ENCODE peak calls at places on chromosomes 7 and 10, in five cellular contexts. D, J, W, I and O are unnamed samples.

GRCh38 chr7:17444673-17445072 is 146.2 kb downstream of the AHR start:
- DNase-seq in J (no peak), W (peak), I (no peak), D (no peak), O (no peak)

GRCh38 chr10:119538632-119539358 is 3.7 kb downstream of the RGS10 start:
- DNase-seq in W (no peak), D (no peak), I (no peak), J (no peak), O (no peak)

GRCh38 chr10:6919077-6919476 is 339.0 kb upstream of the PRKCQ start:
- DNase-seq in I (no peak), D (no peak), W (no peak), J (no peak), O (no peak)

GRCh38 chr7:92955081-92955480 is 118.7 kb upstream of the CDK6 start:
- DNase-seq in I (no peak), W (peak), J (no peak), D (no peak), O (no peak)

GRCh38 chr10:13227031-13227430 is 7.1 kb downstream of the UCMA start:
- DNase-seq in D (peak), W (no peak), J (no peak), I (no peak), O (no peak)

GRCh38 chr10:87101996-87102395 is 7.0 kb downstream of the SHLD2 start:
- DNase-seq in D (no peak), J (no peak), W (no peak), I (no peak), O (no peak)

GRCh38 chr7:17913250-17913649 is 27.0 kb downstream of the SNX13 start:
- DNase-seq in W (no peak), I (no peak), D (no peak), J (no peak), O (no peak)

GRCh38 chr7:103867874-103868273 is 121.6 kb downstream of the RELN start:
- DNase-seq in I (no peak), J (no peak), W (no peak), D (no peak), O (no peak)

GRCh38 chr10:49257626-49258350 is 41.2 kb upstream of the C10orf71 start:
- DNase-seq in J (no peak), D (no peak), I (no peak), W (no peak), O (no peak)

GRCh38 chr10:60820093-60820769 is 42.0 kb downstream of the CDK1 start:
- DNase-seq in D (no peak), W (peak), J (no peak), I (no peak), O (no peak)
- H3K4me3 ChIP-seq in D (no peak), W (no peak), J (no peak), I (no peak), O (no peak)

DNA sequence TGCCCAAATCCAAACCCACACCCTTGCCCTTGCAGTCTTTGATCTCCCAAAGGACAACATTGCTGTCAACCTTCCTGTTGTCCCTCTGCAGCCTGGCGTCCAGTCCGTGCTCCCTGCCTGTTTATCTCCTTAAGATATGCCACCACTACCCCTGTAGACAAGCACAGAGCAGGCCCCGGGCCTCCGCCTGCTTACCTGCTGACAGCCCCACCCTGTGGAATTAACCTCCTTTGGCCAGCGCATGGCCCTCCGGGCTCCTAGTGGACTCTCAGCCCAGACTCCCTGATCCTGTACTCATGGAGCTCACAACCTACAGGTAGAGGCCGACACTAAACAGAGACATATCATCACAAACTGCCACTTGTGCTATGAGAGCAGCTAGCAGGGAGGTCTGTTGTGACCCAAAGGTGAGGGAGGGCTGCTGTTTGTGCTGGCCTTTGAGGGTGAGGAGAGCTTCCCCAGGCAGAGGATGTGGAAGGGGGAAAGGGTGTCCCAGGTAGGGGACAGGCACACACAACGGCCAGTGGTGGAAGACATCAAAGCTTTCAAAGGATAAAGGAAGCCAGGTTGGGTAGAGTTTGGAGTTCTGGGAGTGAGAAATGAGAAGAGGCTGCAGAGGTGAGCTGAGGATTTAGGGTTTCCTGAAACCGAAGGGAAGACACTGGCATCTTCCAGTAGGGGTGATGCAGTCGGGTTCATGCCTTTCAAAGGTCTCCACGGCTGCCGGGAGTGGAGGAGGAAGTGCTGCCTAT is 174.5 kb upstream of the ZMIZ1 start:
- DNase-seq in D (no peak), J (no peak), I (no peak), W (no peak), O (peak)
- H3K4me3 ChIP-seq in D (no peak), J (no peak), I (no peak), W (no peak), O (no peak)

GRCh38 chr10:1253476-1254353 is 197.5 kb downstream of the WDR37 start:
- DNase-seq in J (no peak), D (peak), W (no peak), I (no peak), O (no peak)

GRCh38 chr10:1256139-1256720 is 200.0 kb downstream of the WDR37 start:
- DNase-seq in J (no peak), D (peak), I (no peak), W (no peak), O (peak)

GRCh38 chr10:1255166-1255565 is 199.0 kb downstream of the WDR37 start:
- DNase-seq in I (no peak), W (no peak), J (no peak), D (peak), O (peak)

GRCh38 chr10:1255600-1255999 is 199.4 kb downstream of the WDR37 start:
- DNase-seq in W (no peak), D (peak), I (no peak), J (no peak), O (peak)

DNA sequence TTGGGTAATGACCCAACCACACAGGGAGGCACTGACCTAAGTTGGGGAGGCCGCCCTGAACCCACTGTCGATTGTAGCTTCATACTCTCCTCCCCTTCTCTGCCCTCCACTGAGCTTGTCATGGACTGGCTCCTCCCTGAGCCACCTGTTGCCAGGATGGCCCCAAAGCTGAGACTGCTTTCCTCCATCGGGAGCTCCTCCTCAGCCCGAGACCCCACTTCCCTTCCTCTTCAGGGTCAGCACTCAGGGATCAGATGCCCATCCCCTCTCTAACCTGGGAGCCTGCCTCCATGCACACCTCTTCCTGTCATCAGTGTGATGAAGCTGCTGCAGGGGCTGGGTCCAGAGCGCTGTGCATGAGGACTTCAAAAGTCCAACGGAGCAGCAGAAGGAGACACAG is 201.0 kb downstream of the WDR37 start:
- DNase-seq in I (no peak), W (no peak), D (peak), J (no peak), O (no peak)
- H3K4me3 ChIP-seq in I (no peak), W (no peak), D (no peak), J (no peak), O (no peak)

DNA sequence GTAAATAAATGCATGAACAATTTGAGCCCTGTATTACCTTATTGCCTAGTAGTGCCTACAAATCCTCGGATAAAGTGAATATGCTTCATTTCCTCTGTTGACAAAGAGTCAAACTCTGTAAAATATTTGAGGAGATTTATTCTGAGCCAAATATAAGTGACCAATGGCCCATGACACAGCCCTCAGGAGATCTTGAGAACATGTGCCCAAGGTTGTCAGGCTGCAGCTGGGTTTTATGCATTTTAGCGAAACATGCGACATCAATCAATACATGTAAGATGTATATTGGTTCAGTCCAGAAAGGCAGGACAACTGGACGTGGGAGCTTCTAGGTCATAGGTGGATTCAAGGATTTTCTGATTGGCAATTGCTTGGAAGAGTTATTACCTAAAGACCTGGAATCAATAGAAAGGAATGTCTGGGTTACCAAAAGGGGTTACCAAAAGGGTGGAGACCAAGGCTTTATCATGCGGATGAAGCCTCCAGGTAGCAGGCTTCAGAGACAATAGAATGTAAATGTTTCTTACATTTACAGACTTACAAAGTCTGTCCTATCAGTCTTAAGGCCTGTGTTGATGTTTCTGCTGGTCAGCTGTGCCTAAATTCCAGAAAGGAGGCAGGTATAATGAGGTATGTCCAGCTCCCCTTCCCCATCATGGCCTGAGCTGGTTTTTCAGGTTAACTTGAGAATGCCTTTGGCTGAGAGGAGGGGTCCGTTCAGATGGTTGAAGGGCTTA is 220.1 kb upstream of the FZD1 start:
- DNase-seq in I (no peak), W (no peak), J (no peak), D (no peak), O (no peak)
- H3K4me3 ChIP-seq in I (no peak), W (no peak), J (no peak), D (no peak), O (no peak)

GRCh38 chr7:128693373-128694015 is 21.4 kb downstream of the GARIN1A start:
- DNase-seq in J (no peak), D (no peak), W (no peak), I (no peak), O (no peak)
- H3K4me3 ChIP-seq in J (no peak), D (no peak), W (no peak), I (no peak), O (no peak)

DNA sequence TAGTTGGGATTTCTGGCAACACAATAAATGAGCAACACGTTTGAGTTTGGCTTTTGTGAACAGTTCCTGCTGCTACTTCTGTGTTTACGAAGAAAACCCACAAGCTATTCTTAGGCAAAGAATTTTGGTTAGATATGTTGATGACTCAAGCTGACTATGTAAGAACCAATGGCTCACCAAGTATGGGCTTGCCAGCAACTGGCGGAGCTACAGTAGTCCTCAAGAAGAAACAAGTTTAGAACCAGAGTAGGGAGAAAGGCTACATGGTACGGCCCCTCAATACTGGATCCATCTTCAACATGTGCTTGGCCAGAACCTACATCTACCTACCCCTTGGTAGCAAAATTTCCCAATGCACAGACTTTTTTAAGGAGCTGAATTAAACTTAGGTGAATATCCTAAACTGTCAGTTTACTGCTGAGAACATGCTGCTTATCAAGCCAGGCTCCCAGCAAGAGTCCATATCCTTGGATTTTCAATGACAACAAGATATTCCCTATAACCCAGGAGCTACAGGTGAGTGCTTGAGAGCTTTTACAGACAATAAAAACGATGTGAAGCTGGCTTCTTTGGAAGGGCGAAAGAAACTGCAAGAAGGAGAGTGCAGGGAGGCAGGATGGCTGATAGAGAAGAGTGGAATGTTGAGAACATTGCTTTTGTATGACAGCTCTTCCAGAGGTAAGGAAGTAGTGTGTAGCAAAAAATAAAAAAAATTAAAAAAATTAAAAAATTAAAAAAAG is 74.3 kb upstream of the ASAH2 start:
- DNase-seq in I (peak), W (peak), D (no peak), J (no peak), O (peak)
- H3K4me3 ChIP-seq in I (peak), W (no peak), D (no peak), J (no peak), O (no peak)

GRCh38 chr7:99115379-99115778 is 28.5 kb downstream of the SMURF1 start:
- DNase-seq in W (no peak), I (no peak), J (no peak), D (no peak), O (no peak)

GRCh38 chr7:99111591-99111990 is 32.3 kb downstream of the SMURF1 start:
- DNase-seq in W (no peak), I (no peak), J (no peak), D (no peak), O (no peak)

GRCh38 chr7:99109108-99110051 is 34.5 kb downstream of the SMURF1 start:
- DNase-seq in J (no peak), I (no peak), D (no peak), W (no peak), O (no peak)

GRCh38 chr7:99112979-99113378 is 30.9 kb downstream of the SMURF1 start:
- DNase-seq in I (no peak), W (no peak), D (no peak), J (no peak), O (no peak)

GRCh38 chr7:99112097-99112496 is 31.8 kb downstream of the SMURF1 start:
- DNase-seq in W (peak), D (no peak), I (no peak), J (no peak), O (no peak)
- H3K4me3 ChIP-seq in W (no peak), D (no peak), I (no peak), J (no peak), O (no peak)

GRCh38 chr7:78037603-78038002 is 239.0 kb downstream of the PHTF2 start:
- DNase-seq in W (no peak), I (no peak), D (no peak), J (no peak), O (no peak)

GRCh38 chr7:78038465-78039080 is 240.0 kb downstream of the PHTF2 start:
- DNase-seq in W (no peak), I (no peak), J (no peak), D (no peak), O (no peak)

GRCh38 chr7:78041409-78041808 is 242.8 kb downstream of the PHTF2 start:
- DNase-seq in W (no peak), J (no peak), D (no peak), I (no peak), O (no peak)

GRCh38 chr7:78043159-78043558 is 244.6 kb downstream of the PHTF2 start:
- DNase-seq in W (no peak), J (no peak), D (no peak), I (no peak), O (no peak)

DNA sequence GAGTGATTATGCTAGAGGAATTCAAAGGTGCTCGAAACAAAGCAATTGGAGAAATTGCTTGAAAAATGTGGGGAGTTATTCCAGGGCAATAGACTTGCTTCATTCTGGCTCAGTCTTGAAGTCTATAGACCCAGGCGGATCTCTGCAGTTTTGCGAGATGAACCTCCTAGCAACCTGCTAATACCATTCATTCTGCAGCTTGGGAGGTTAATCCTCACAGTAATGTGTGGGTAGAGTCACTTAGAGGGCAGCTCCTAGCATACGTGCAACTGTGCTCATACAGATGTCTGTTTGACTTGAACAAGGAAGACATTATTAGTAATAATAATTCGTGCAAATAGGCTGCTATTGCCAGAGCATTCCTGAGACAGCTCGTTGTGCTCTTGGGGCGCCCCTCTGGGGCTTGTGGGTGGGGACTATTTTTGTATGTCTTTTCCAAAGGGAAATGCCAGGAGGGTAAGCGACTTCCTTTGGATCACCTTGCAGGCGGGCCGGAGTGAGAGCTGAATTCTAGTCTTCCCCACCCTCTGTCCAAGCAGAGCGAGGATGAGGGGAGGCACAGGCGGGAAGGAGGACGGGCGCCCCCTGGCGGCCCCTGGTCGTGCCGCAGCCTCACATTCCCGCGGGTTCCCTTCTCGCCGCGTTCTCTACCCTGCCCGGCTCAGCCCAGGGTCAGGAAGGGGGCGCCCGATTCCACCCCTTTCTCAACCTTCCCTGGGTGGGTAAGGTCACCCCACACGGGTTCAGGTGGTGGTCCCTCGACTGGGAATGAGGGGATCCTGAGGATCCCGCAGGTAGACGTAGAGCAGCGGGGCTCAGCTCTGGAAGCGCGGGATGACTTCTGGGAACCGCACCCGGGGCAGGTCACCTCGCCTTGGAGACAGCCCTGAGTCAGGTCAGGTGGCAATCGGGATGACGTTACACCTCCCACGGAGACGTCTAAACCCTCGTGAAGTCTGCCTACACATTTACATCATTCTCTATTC is 241.5 kb downstream of the PHTF2 start:
- DNase-seq in D (peak), J (peak), W (peak), I (no peak), O (no peak)
- H3K4me3 ChIP-seq in D (no peak), J (no peak), W (no peak), I (peak), O (no peak)